ENCODE peak calls at places on chromosomes 2 and 18, in four cellular contexts. I is naive thymus-derived CD8-positive, alpha-beta T cell; D is stimulated activated CD8-positive, alpha-beta memory T cell treated with anti-CD3 and anti-CD28 coated beads, Interleukin-7, amount 100 ng/mL, for 1 hour; B is ecto neural progenitor cell. C is an unnamed sample.

GRCh38 chr18:39523281-39523680 is 1957.7 kb upstream of the CELF4 start:
- DNase-seq in I (no peak), B (no peak), D (no peak), C (peak)

GRCh38 chr18:61308795-61309393 is 24.3 kb upstream of the CDH20 start:
- DNase-seq in B (no peak), D (no peak), I (no peak), C (no peak)

GRCh38 chr2:17470855-17471641 is 47.2 kb downstream of the RAD51AP2 start:
- DNase-seq in B (no peak), I (no peak), D (no peak), C (no peak)

GRCh38 chr2:148545387-148546256 is 98.9 kb upstream of the EPC2 start:
- DNase-seq in D (no peak), I (no peak), B (no peak), C (no peak)

GRCh38 chr18:38369772-38370690 is 804.4 kb upstream of the CELF4 start:
- DNase-seq in I (no peak), B (no peak), D (no peak), C (peak)

GRCh38 chr18:77223221-77223639 is 26.4 kb upstream of the GALR1 start:
- DNase-seq in B (no peak), D (no peak), I (no peak), C (no peak)

GRCh38 chr2:157922815-157923214 is 46.7 kb upstream of the ACVR1 start:
- DNase-seq in I (no peak), D (no peak), B (no peak), C (no peak)

GRCh38 chr2:14654733-14655346 is 22.3 kb downstream of the LRATD1 start:
- DNase-seq in D (no peak), I (no peak), B (no peak), C (no peak)

GRCh38 chr18:62876828-62877227 is 161.5 kb downstream of the PHLPP1 start:
- DNase-seq in B (no peak), D (no peak), I (no peak), C (no peak)

GRCh38 chr2:57602738-57603137 is 443.9 kb upstream of the VRK2 start:
- DNase-seq in B (no peak), D (no peak), I (no peak), C (no peak)

GRCh38 chr2:241910604-241911520 is 41.3 kb downstream of the RTP5 start:
- DNase-seq in B (no peak), I (no peak), D (no peak), C (no peak)

GRCh38 chr2:102069311-102069974 is 73.1 kb upstream of the IL1R1 start:
- DNase-seq in D (no peak), B (no peak), I (no peak), C (no peak)

GRCh38 chr18:24009246-24009645 is 5.3 kb upstream of the TTC39C start:
- DNase-seq in I (no peak), D (no peak), B (no peak), C (no peak)

GRCh38 chr2:184597571-184597980 is 753 bp upstream of the ZNF804A start:
- DNase-seq in I (no peak), D (no peak), B (peak), C (no peak)

GRCh38 chr18:5464241-5464640 is 79.6 kb downstream of the EPB41L3 start:
- DNase-seq in D (no peak), I (no peak), B (no peak), C (no peak)

GRCh38 chr2:215269397-215270117 is 42.3 kb upstream of the ATIC start:
- DNase-seq in B (peak), I (peak), D (no peak), C (peak)

GRCh38 chr2:143451622-143452021 is 322.4 kb downstream of the ARHGAP15 start:
- DNase-seq in I (no peak), B (no peak), D (no peak), C (peak)

GRCh38 chr2:127634066-127634617 is 11.8 kb upstream of the GPR17 start:
- DNase-seq in I (no peak), D (no peak), B (no peak), C (no peak)

GRCh38 chr2:215811409-215812355 is 201.7 kb downstream of the MREG start:
- DNase-seq in D (no peak), I (no peak), B (no peak), C (no peak)

GRCh38 chr18:8701546-8702118 is 3.7 kb upstream of the MTCL1 start:
- DNase-seq in B (no peak), D (no peak), I (no peak), C (peak)

GRCh38 chr2:171522057-171522803 is at the start of gene CYBRD1:
- DNase-seq in B (peak), D (no peak), I (no peak), C (no peak)

GRCh38 chr2:113977660-113978523 is 88.0 kb downstream of the ACTR3 start:
- DNase-seq in B (no peak), I (no peak), D (no peak), C (peak)

GRCh38 chr2:198873771-198874501 is 583.8 kb downstream of the SATB2 start:
- DNase-seq in I (no peak), D (no peak), B (no peak), C (peak)

GRCh38 chr18:40109251-40110049 is 1845.6 kb upstream of the PIK3C3 start:
- DNase-seq in D (no peak), B (no peak), I (no peak), C (peak)

GRCh38 chr2:160918909-160919503 is 241.2 kb upstream of the TANK start:
- DNase-seq in B (peak), I (no peak), D (peak), C (peak)

GRCh38 chr2:77169426-77169825 is 352.8 kb downstream of the LRRTM4 start:
- DNase-seq in B (no peak), D (no peak), I (no peak), C (peak)

GRCh38 chr18:4831791-4832375 is 365.2 kb downstream of the AKAIN1 start:
- DNase-seq in B (no peak), I (no peak), D (no peak), C (no peak)

GRCh38 chr2:239392688-239393400 is 8.0 kb downstream of the HDAC4 start:
- DNase-seq in I (no peak), D (no peak), B (no peak), C (no peak)

GRCh38 chr2:130767408-130767775 is 12.1 kb downstream of the AMER3 start:
- DNase-seq in I (no peak), D (no peak), B (no peak), C (no peak)

GRCh38 chr2:66574701-66575624 is 140.0 kb downstream of the MEIS1 start:
- DNase-seq in B (peak), D (no peak), I (no peak), C (peak)

GRCh38 chr2:203567786-203568185 is 32.7 kb upstream of the RAPH1 start:
- DNase-seq in B (no peak), D (no peak), I (no peak), C (no peak)

GRCh38 chr2:37635359-37636208 is 35.9 kb downstream of the CDC42EP3 start:
- DNase-seq in D (peak), B (no peak), I (peak), C (no peak)

GRCh38 chr18:63410792-63411191 is 11.5 kb downstream of the VPS4B start:
- DNase-seq in D (no peak), B (no peak), I (no peak), C (peak)

GRCh38 chr2:236658974-236659757 is 89.5 kb downstream of the ACKR3 start:
- DNase-seq in D (no peak), I (no peak), B (peak), C (no peak)

GRCh38 chr2:220276736-220277444 is 649.5 kb downstream of the SLC4A3 start:
- DNase-seq in B (no peak), D (no peak), I (no peak), C (no peak)

GRCh38 chr2:99988567-99988966 is 153.8 kb downstream of the AFF3 start:
- DNase-seq in I (no peak), B (no peak), D (no peak), C (no peak)

GRCh38 chr2:23412556-23413155 is 27.7 kb downstream of the KLHL29 start:
- DNase-seq in D (no peak), B (peak), I (no peak), C (no peak)

C was measured in kidney glomerular epithelial cell.